ENCODE peak calls at places on chromosomes 6 and 20, in six cellular contexts. N is NCI-H1436; S is stimulated activated CD4-positive, alpha-beta T cell treated with anti-CD3 and anti-CD28 coated beads, Interleukin-15, amount 100 ng/mL, for 1 hour; W is mesothelial cell of epicardium; Z is activated CD4-positive, alpha-beta T cell treated with anti-CD3 and anti-CD28 coated beads, Interleukin-2, amount 50 U/mL, for 48 hours; D is EL. O is an unnamed sample.

GRCh38 chr6:122736166-122736565 is 43.4 kb upstream of the FABP7 start:
- DNase-seq in S (no peak), W (no peak), Z (no peak), N (peak), D (no peak), O (no peak)

GRCh38 chr20:9884061-9884460 is 45.2 kb upstream of the PAK5 start:
- DNase-seq in S (no peak), N (no peak), W (no peak), D (no peak), Z (no peak), O (no peak)

GRCh38 chr6:40042232-40042631 is 108.0 kb upstream of the MOCS1 start:
- DNase-seq in D (no peak), S (no peak), W (no peak), N (no peak), Z (no peak), O (no peak)

GRCh38 chr20:46304361-46304760 is 3.9 kb downstream of the CDH22 start:
- DNase-seq in S (no peak), W (no peak), N (no peak), D (peak), Z (no peak), O (no peak)

GRCh38 chr6:6058054-6058444 is 51.3 kb upstream of the NRN1 start:
- DNase-seq in S (no peak), W (no peak), Z (no peak), N (no peak), D (no peak), O (no peak)

GRCh38 chr6:132612449-132613116 is 11.5 kb downstream of the TAAR2 start:
- DNase-seq in Z (no peak), N (no peak), S (no peak), W (no peak), D (no peak), O (no peak)

GRCh38 chr20:62137092-62137384 is 6.2 kb downstream of the PSMA7 start:
- DNase-seq in D (no peak), N (no peak), W (no peak), Z (no peak), S (no peak), O (no peak)

GRCh38 chr20:57844626-57845596 is 135.1 kb upstream of the PMEPA1 start:
- DNase-seq in Z (no peak), N (no peak), S (no peak), W (no peak), D (no peak), O (no peak)

GRCh38 chr6:35282472-35282871 is 15.1 kb upstream of the DEF6 start:
- DNase-seq in Z (no peak), N (no peak), D (no peak), W (no peak), S (no peak), O (no peak)

GRCh38 chr6:23414204-23414501 is 711.9 kb upstream of the NRSN1 start:
- DNase-seq in S (no peak), W (no peak), N (no peak), Z (no peak), D (peak), O (no peak)

GRCh38 chr6:80106418-80107235 is at the start of gene BCKDHB:
- DNase-seq in W (peak), S (peak), D (peak), N (peak), Z (peak), O (peak)

GRCh38 chr6:102356170-102356569 is 962.7 kb downstream of the GRIK2 start:
- DNase-seq in N (no peak), D (no peak), W (no peak), S (no peak), Z (no peak), O (no peak)

GRCh38 chr20:50144362-50144761 is 9.2 kb downstream of the PEDS1 start:
- DNase-seq in W (no peak), N (no peak), S (no peak), Z (no peak), D (peak), O (no peak)

GRCh38 chr6:48535569-48535968 is 424.6 kb upstream of the PTCHD4 start:
- DNase-seq in W (no peak), S (no peak), N (no peak), D (peak), Z (no peak), O (no peak)

GRCh38 chr20:58569211-58570125 is 54.3 kb upstream of the APCDD1L start:
- DNase-seq in S (no peak), W (no peak), D (no peak), N (no peak), Z (no peak), O (no peak)

GRCh38 chr20:37511605-37512275 is 9.3 kb upstream of the NNAT start:
- DNase-seq in D (peak), N (no peak), W (no peak), Z (no peak), S (no peak), O (no peak)

GRCh38 chr6:10478187-10479040 is 42.7 kb upstream of the GCNT2 start:
- DNase-seq in N (peak), S (no peak), D (peak), W (no peak), Z (no peak), O (no peak)

GRCh38 chr6:111199935-111200822 is 112.9 kb downstream of the SLC16A10 start:
- DNase-seq in S (no peak), Z (no peak), W (no peak), N (no peak), D (no peak), O (no peak)

GRCh38 chr6:20238688-20239587 is 26.7 kb upstream of the MBOAT1 start:
- DNase-seq in S (no peak), W (no peak), N (no peak), Z (no peak), D (no peak), O (no peak)

GRCh38 chr6:5457036-5457435 is 195.7 kb downstream of the FARS2 start:
- DNase-seq in S (no peak), W (no peak), Z (no peak), N (no peak), D (no peak), O (no peak)

GRCh38 chr6:82818727-82819126 is 246.9 kb downstream of the UBE3D start:
- DNase-seq in N (no peak), D (peak), S (no peak), W (no peak), Z (no peak), O (no peak)

GRCh38 chr6:37624606-37625574 is 72.8 kb downstream of the MDGA1 start:
- DNase-seq in Z (peak), S (no peak), W (no peak), N (peak), D (peak), O (peak)